ENCODE peak calls at places on chromosomes 7 and 10, in five cellular contexts. I is neural crest cell, A is psoas muscle, Q is BE2C, R is heart right ventricle. D is an unnamed sample.

GRCh38 chr7:82726038-82726800 is 282.6 kb upstream of the CACNA2D1 start:
- DNase-seq in I (no peak), A (no peak), Q (no peak), R (no peak), D (no peak)

GRCh38 chr10:69406302-69406811 is 10.4 kb downstream of the TACR2 start:
- DNase-seq in I (peak), A (no peak), Q (peak), R (peak), D (no peak)

GRCh38 chr7:40918701-40919271 is 784.0 kb downstream of the SUGCT start:
- DNase-seq in I (no peak), A (no peak), Q (no peak), R (no peak), D (peak)

GRCh38 chr10:88092975-88093374 is 229.6 kb downstream of the PTEN start:
- DNase-seq in I (no peak), A (no peak), Q (peak), R (peak), D (no peak)

GRCh38 chr10:111824128-111824527 is 359.4 kb downstream of the GPAM start:
- DNase-seq in I (no peak), A (no peak), Q (no peak), R (no peak), D (no peak)

GRCh38 chr10:73816917-73817729 is 5.7 kb upstream of the NDST2 start:
- DNase-seq in I (no peak), A (no peak), Q (no peak), R (no peak), D (no peak)

GRCh38 chr10:94725871-94726270 is 36.6 kb upstream of the CYP2C19 start:
- DNase-seq in I (no peak), A (no peak), Q (no peak), R (no peak), D (no peak)

GRCh38 chr7:123573371-123573770 is 15.8 kb upstream of the NDUFA5 start:
- DNase-seq in I (no peak), A (no peak), Q (no peak), R (no peak), D (no peak)

GRCh38 chr7:120783721-120784120 is 74.2 kb downstream of the TSPAN12 start:
- DNase-seq in I (no peak), A (no peak), Q (no peak), R (no peak), D (no peak)

GRCh38 chr7:91228927-91229326 is 35.3 kb upstream of the FZD1 start:
- DNase-seq in I (no peak), A (no peak), Q (no peak), R (no peak), D (no peak)

GRCh38 chr7:17105701-17106100 is 192.8 kb upstream of the AHR start:
- DNase-seq in I (no peak), A (no peak), Q (no peak), R (no peak), D (no peak)

GRCh38 chr7:117179701-117180100 is 143.2 kb downstream of the WNT2 start:
- DNase-seq in I (no peak), A (no peak), Q (no peak), R (no peak), D (no peak)

GRCh38 chr7:76122516-76123239 is 74.8 kb downstream of the MDH2 start:
- DNase-seq in I (no peak), A (no peak), Q (no peak), R (no peak), D (no peak)

GRCh38 chr10:4243651-4244050 is 458.6 kb upstream of the KLF6 start:
- DNase-seq in I (no peak), A (no peak), Q (no peak), R (no peak), D (peak)

GRCh38 chr10:125201108-125201524 is 40.8 kb upstream of the CTBP2 start:
- DNase-seq in I (no peak), A (no peak), Q (no peak), R (no peak), D (peak)

GRCh38 chr10:133442191-133442966 is 11.4 kb upstream of the SCART1 start:
- DNase-seq in I (no peak), A (peak), Q (no peak), R (no peak), D (no peak)

GRCh38 chr7:155722118-155722517 is 77.7 kb downstream of the RBM33 start:
- DNase-seq in I (no peak), A (no peak), Q (no peak), R (no peak), D (no peak)

GRCh38 chr7:43658718-43659548 is 70.4 kb downstream of the COA1 start:
- DNase-seq in I (no peak), A (no peak), Q (no peak), R (no peak), D (peak)

GRCh38 chr7:148787571-148788295 is 89.0 kb downstream of the CUL1 start:
- DNase-seq in I (no peak), A (no peak), Q (no peak), R (no peak), D (no peak)

GRCh38 chr7:120052884-120053382 is 220.0 kb upstream of the KCND2 start:
- DNase-seq in I (no peak), A (peak), Q (no peak), R (peak), D (peak)

GRCh38 chr10:21452203-21452602 is 73.3 kb downstream of the SKIDA1 start:
- DNase-seq in I (no peak), A (no peak), Q (no peak), R (no peak), D (no peak)

GRCh38 chr10:21445161-21445560 is 80.3 kb downstream of the SKIDA1 start:
- DNase-seq in I (no peak), A (no peak), Q (no peak), R (no peak), D (no peak)

DNA sequence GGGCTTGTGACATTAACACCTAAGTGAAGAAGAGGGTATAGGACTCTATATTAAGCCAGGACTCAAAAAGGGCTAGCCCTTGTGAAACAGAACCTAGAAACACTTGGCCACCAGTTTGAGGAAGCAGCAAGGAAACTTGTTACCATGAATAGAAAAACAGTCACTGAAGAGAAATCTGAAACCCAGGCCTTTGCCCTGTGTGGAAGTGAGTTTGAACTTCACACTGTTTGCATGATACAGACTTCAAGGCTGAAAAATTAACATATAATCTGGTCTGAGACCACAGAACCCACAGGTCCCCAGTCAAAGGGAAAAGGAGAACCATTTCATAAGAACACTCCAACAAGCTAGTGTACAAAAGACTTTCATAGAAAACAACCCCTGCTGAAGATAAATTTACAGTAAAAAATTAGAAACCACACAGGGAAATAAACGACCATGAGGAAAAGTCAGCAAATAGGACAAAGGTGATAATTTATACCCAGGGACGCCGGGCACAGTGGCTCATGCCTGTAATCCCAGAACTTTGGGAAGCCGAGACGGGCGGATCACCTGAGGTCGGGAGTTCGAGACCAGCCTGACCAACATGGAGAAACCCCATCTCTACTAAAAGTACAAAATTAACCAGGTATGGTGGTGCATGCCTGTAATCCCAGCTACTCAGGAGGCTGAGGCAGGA is 76.1 kb downstream of the SKIDA1 start:
- DNase-seq in I (no peak), A (no peak), Q (no peak), R (no peak), D (no peak)
- TF ChIP-seq CTCF in I (no peak), A (no peak), Q (no peak), R (no peak), D (no peak)

GRCh38 chr7:25259487-25260243 is 31.4 kb upstream of the NPVF start:
- DNase-seq in I (peak), A (peak), Q (peak), R (peak), D (peak)
- TF ChIP-seq CTCF in I (peak), A (peak), Q (peak), R (peak), D (peak)

GRCh38 chr7:139673230-139673629 is 104.6 kb downstream of the HIPK2 start:
- DNase-seq in I (no peak), A (no peak), Q (peak), R (no peak), D (no peak)
- TF ChIP-seq CTCF in I (no peak), A (no peak), Q (no peak), R (no peak), D (no peak)

GRCh38 chr7:1758859-1759521 is 88.9 kb downstream of the ELFN1 start:
- DNase-seq in I (no peak), A (no peak), Q (no peak), R (peak), D (no peak)

GRCh38 chr7:1755783-1756626 is 85.9 kb downstream of the ELFN1 start:
- DNase-seq in I (no peak), A (no peak), Q (no peak), R (no peak), D (no peak)

GRCh38 chr7:1761097-1761496 is 91.0 kb downstream of the ELFN1 start:
- DNase-seq in I (no peak), A (no peak), Q (no peak), R (no peak), D (no peak)

GRCh38 chr7:1757601-1758000 is 87.5 kb downstream of the ELFN1 start:
- DNase-seq in I (no peak), A (no peak), Q (no peak), R (no peak), D (no peak)

DNA sequence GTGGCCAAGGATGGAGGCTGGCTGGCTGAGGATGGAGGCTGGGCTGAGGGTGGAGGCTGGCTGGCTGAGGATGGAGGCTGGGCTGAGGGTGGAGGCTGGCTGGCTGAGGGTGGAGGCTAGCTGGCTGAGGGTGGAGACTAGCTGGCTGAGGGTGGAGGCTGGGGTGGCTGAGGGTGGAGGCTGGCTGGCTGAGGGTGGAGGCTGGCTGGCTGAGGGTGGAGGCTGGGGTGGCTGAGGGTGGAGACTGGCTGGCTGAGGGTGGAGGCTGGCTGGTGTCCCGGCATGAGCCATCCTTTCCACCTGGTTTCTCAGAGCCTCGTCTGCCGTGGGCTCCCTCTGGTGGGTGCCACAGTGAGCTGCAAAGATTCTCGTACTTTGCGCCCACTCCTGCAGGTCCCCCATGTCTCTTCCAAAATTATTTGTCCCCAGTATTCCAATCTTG is 88.4 kb downstream of the ELFN1 start:
- DNase-seq in I (no peak), A (no peak), Q (peak), R (peak), D (no peak)
- TF ChIP-seq CTCF in I (peak), A (peak), Q (peak), R (peak), D (peak)